ENCODE peak calls at places on chromosomes 6 and 20, in nine cellular contexts. S is WTC11, B is foreskin fibroblast, O is lower leg skin, P is tibial artery, Z is brain microvascular endothelial cell, W is transverse colon, J is heart left ventricle, N is pancreas. R is an unnamed sample.

GRCh38 chr6:111592726-111593515 is 12.8 kb downstream of the TRAF3IP2 start:
- DNase-seq in Z (no peak), W (no peak), S (no peak), J (no peak), O (no peak), N (no peak), P (no peak), B (no peak), R (no peak)

GRCh38 chr6:139625998-139626975 is 251.8 kb upstream of the CITED2 start:
- DNase-seq in J (no peak), S (no peak), Z (no peak), W (no peak), P (peak), N (no peak), O (peak), B (peak), R (no peak)

GRCh38 chr6:82248233-82248735 is 740 bp upstream of the IBTK start:
- DNase-seq in P (no peak), W (peak), Z (peak), O (no peak), J (no peak), B (peak), N (no peak), S (no peak), R (peak)

GRCh38 chr6:81938014-81938761 is 185.7 kb upstream of the TENT5A start:
- DNase-seq in J (no peak), Z (peak), B (peak), N (no peak), S (no peak), O (no peak), W (no peak), P (no peak), R (no peak)

GRCh38 chr6:56900784-56901183 is 54.1 kb upstream of the BEND6 start:
- DNase-seq in Z (no peak), S (no peak), N (no peak), B (no peak), P (no peak), W (no peak), J (no peak), O (no peak), R (no peak)

GRCh38 chr6:39887692-39888450 is 46.4 kb downstream of the MOCS1 start:
- DNase-seq in S (no peak), J (peak), N (no peak), B (peak), Z (peak), W (peak), P (peak), O (peak), R (no peak)

GRCh38 chr20:62590301-62591121 is 51.8 kb upstream of the SLCO4A1 start:
- DNase-seq in W (no peak), O (no peak), P (peak), S (no peak), Z (peak), N (no peak), B (peak), J (no peak), R (no peak)

GRCh38 chr20:4153251-4153650 is 137.9 kb upstream of the RNF24 start:
- DNase-seq in W (peak), Z (no peak), J (no peak), B (no peak), S (no peak), N (peak), P (peak), O (no peak), R (no peak)

GRCh38 chr6:73565767-73566485 is 45.1 kb upstream of the EEF1A1 start:
- DNase-seq in S (peak), Z (peak), B (no peak), P (no peak), O (no peak), N (no peak), W (no peak), J (no peak), R (no peak)

GRCh38 chr6:40398034-40398679 is 189.0 kb downstream of the LRFN2 start:
- DNase-seq in J (no peak), O (no peak), W (no peak), N (no peak), S (no peak), B (no peak), Z (no peak), P (no peak), R (no peak)

GRCh38 chr20:46073443-46073842 is 16.3 kb downstream of the NCOA5 start:
- DNase-seq in P (no peak), B (no peak), W (no peak), O (no peak), S (no peak), N (no peak), J (no peak), Z (no peak), R (no peak)

GRCh38 chr20:6295026-6295425 is 172.2 kb upstream of the FERMT1 start:
- DNase-seq in O (no peak), N (no peak), P (no peak), Z (no peak), W (no peak), J (no peak), B (no peak), S (no peak), R (no peak)

GRCh38 chr6:27138837-27139752 is 108.4 kb upstream of the PRSS16 start:
- DNase-seq in S (peak), B (peak), O (no peak), P (no peak), W (peak), J (peak), Z (peak), N (no peak), R (peak)

GRCh38 chr6:116456927-116457326 is 4.2 kb upstream of the CALHM6 start:
- DNase-seq in O (no peak), Z (no peak), S (no peak), J (no peak), W (no peak), P (no peak), B (no peak), N (no peak), R (no peak)

GRCh38 chr20:43723194-43723593 is 3.6 kb downstream of the GTSF1L start:
- DNase-seq in O (no peak), Z (no peak), P (no peak), N (no peak), W (no peak), B (no peak), S (no peak), J (no peak), R (no peak)

GRCh38 chr20:3071610-3072529 is at the start of gene OXT:
- DNase-seq in B (no peak), Z (no peak), P (no peak), N (no peak), O (no peak), S (peak), W (peak), J (peak), R (peak)

GRCh38 chr6:149289966-149290365 is 27.5 kb upstream of the TAB2 start:
- DNase-seq in B (no peak), N (no peak), S (no peak), P (no peak), J (no peak), O (no peak), Z (no peak), W (no peak), R (no peak)

GRCh38 chr20:5008743-5009142 is 7.4 kb upstream of the SLC23A2 start:
- DNase-seq in S (no peak), N (no peak), Z (no peak), B (no peak), O (no peak), J (no peak), P (no peak), W (no peak), R (no peak)

GRCh38 chr6:6758915-6759654 is 170.6 kb downstream of the LY86 start:
- DNase-seq in J (peak), P (peak), B (peak), S (peak), Z (peak), N (peak), W (peak), O (peak), R (peak)

GRCh38 chr6:43009124-43009523 is 4.6 kb downstream of the MEA1 start:
- DNase-seq in B (no peak), N (no peak), Z (peak), S (peak), O (no peak), P (no peak), J (peak), W (no peak), R (peak)

GRCh38 chr6:138550346-138550767 is 51.1 kb upstream of the NHSL1 start:
- DNase-seq in W (peak), O (no peak), P (no peak), B (no peak), N (no peak), Z (no peak), J (no peak), S (no peak), R (no peak)

GRCh38 chr20:41009960-41010359 is 18.7 kb upstream of the TOP1 start:
- DNase-seq in O (no peak), W (no peak), B (no peak), P (no peak), S (no peak), Z (peak), J (no peak), N (no peak), R (no peak)

GRCh38 chr6:121482004-121482693 is 46.7 kb downstream of the GJA1 start:
- DNase-seq in S (no peak), W (no peak), P (no peak), N (no peak), B (peak), O (no peak), J (no peak), Z (peak), R (no peak)

GRCh38 chr6:121848523-121849255 is 413.2 kb downstream of the GJA1 start:
- DNase-seq in P (no peak), O (no peak), S (no peak), Z (no peak), N (no peak), B (no peak), J (no peak), W (no peak), R (no peak)

GRCh38 chr6:72595812-72596211 is 26.1 kb upstream of the KCNQ5 start:
- DNase-seq in J (no peak), B (no peak), O (no peak), S (no peak), P (no peak), W (no peak), Z (no peak), N (no peak), R (no peak)

GRCh38 chr20:21504323-21504722 is 9.5 kb downstream of the NKX2-2 start:
- DNase-seq in J (no peak), O (no peak), B (no peak), Z (no peak), S (no peak), W (no peak), N (no peak), P (no peak), R (no peak)

GRCh38 chr6:125835221-125835744 is 44.5 kb downstream of the NCOA7 start:
- DNase-seq in S (no peak), W (no peak), P (peak), J (no peak), Z (peak), O (no peak), B (no peak), N (no peak), R (no peak)

GRCh38 chr6:40359808-40360207 is 227.4 kb downstream of the LRFN2 start:
- DNase-seq in J (peak), S (peak), W (no peak), N (no peak), Z (no peak), P (no peak), B (no peak), O (no peak), R (no peak)

GRCh38 chr6:169288591-169288990 is 34.9 kb upstream of the THBS2 start:
- DNase-seq in N (no peak), S (no peak), O (no peak), J (no peak), B (peak), Z (peak), W (no peak), P (peak), R (no peak)

GRCh38 chr6:33392168-33392947 is 735 bp downstream of the KIFC1 start:
- DNase-seq in B (no peak), Z (no peak), P (no peak), O (no peak), J (no peak), N (no peak), S (no peak), W (no peak), R (no peak)

GRCh38 chr20:41352106-41352505 is 11.5 kb downstream of the LPIN3 start:
- DNase-seq in P (no peak), S (no peak), B (no peak), W (no peak), Z (no peak), N (no peak), J (no peak), O (no peak), R (no peak)

GRCh38 chr6:150894191-150894744 is 28.8 kb downstream of the MTHFD1L start:
- DNase-seq in N (no peak), J (no peak), P (no peak), Z (no peak), B (no peak), W (no peak), O (no peak), S (no peak), R (no peak)

GRCh38 chr20:51542894-51543788 is 622 bp upstream of the NFATC2 start:
- DNase-seq in W (peak), N (peak), S (no peak), Z (no peak), O (no peak), J (no peak), B (no peak), P (no peak), R (no peak)

GRCh38 chr20:56453347-56453746 is 15.1 kb upstream of the RTF2 start:
- DNase-seq in B (no peak), W (no peak), N (no peak), S (no peak), P (no peak), J (no peak), Z (no peak), O (no peak), R (no peak)

GRCh38 chr6:44681782-44682181 is 294.3 kb downstream of the CDC5L start:
- DNase-seq in J (no peak), P (no peak), N (no peak), W (no peak), B (no peak), Z (peak), O (no peak), S (no peak), R (no peak)

GRCh38 chr6:44679906-44680698 is 292.6 kb downstream of the CDC5L start:
- DNase-seq in Z (no peak), J (no peak), O (no peak), P (no peak), N (no peak), S (no peak), W (no peak), B (no peak), R (no peak)

GRCh38 chr6:44682987-44683779 is 295.7 kb downstream of the CDC5L start:
- DNase-seq in N (no peak), W (no peak), J (no peak), P (no peak), O (no peak), B (no peak), Z (no peak), S (no peak), R (no peak)

GRCh38 chr6:44685213-44685612 is 297.7 kb downstream of the CDC5L start:
- DNase-seq in N (no peak), W (no peak), S (no peak), P (no peak), O (no peak), J (no peak), Z (no peak), B (no peak), R (no peak)

DNA sequence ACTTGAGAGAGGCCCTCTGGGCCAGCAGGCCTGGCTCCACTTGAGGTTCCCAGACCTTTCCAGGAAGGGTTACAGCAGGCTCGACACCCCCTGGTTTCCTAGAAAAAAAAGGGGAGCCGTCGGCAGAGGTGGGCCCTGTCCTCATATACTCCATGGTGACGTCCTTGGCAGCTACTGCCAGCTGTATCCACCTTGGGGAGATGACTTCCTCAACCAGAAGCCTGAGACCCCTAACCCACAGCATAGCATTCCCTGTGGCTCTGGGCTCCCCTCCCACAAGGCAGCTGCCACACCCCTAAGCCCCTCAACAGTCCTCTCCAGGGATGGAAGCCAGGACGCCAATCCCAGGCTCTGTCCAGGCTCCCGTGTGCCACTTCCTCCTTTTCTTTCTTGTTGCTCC is 294.8 kb downstream of the CDC5L start:
- DNase-seq in W (no peak), B (no peak), S (no peak), O (no peak), Z (no peak), J (no peak), P (no peak), N (no peak), R (no peak)
- TF ChIP-seq CTCF in W (no peak), B (no peak), S (no peak), O (no peak), Z (no peak), J (no peak), P (no peak), N (no peak), R (no peak)

GRCh38 chr6:4844108-4844507 is 67.9 kb downstream of the CDYL start:
- DNase-seq in N (no peak), B (no peak), Z (no peak), O (no peak), W (no peak), J (no peak), P (no peak), S (peak), R (peak)
- TF ChIP-seq CTCF in N (no peak), B (no peak), Z (peak), O (no peak), W (peak), J (peak), P (no peak), S (peak), R (peak)

GRCh38 chr6:95133578-95133977 is 443.8 kb upstream of the MANEA start:
- DNase-seq in P (no peak), J (no peak), B (no peak), O (no peak), Z (no peak), W (no peak), N (no peak), S (no peak), R (no peak)
- TF ChIP-seq CTCF in P (no peak), J (no peak), B (no peak), O (no peak), Z (peak), W (no peak), N (no peak), S (no peak), R (no peak)

DNA sequence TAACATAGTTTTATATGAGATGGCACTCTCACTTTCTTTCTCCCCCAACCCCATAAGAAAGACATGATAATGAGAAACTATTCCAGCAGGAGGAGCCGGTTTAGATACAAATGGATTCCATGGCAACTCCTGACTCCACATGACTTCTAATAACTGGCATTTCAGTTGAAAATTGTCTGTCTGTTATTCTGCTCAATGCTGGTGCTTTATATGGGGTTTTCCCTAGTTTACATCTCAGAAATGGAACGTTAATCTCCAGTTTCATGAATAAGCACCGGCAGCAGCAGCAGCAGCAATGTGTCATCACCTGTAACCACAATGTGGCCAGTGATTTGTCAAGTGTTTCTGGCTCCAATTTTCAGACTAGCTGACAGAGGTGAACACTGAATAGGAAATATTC is 8.0 kb upstream of the SIM1 start:
- DNase-seq in B (peak), J (no peak), N (no peak), S (no peak), W (no peak), O (no peak), Z (peak), P (no peak), R (peak)
- TF ChIP-seq CTCF in B (no peak), J (no peak), N (no peak), S (no peak), W (no peak), O (no peak), Z (peak), P (no peak), R (no peak)

GRCh38 chr6:23637296-23637695 is 488.7 kb upstream of the NRSN1 start:
- DNase-seq in W (no peak), S (no peak), Z (no peak), N (no peak), B (no peak), O (no peak), P (no peak), J (no peak), R (no peak)
- TF ChIP-seq CTCF in W (no peak), S (no peak), Z (no peak), N (no peak), B (no peak), O (no peak), P (no peak), J (no peak), R (no peak)

GRCh38 chr20:59559024-59559817 is 45.1 kb upstream of the PHACTR3 start:
- DNase-seq in N (no peak), W (no peak), Z (no peak), O (no peak), B (no peak), J (no peak), P (no peak), S (no peak), R (no peak)

GRCh38 chr20:59559863-59560262 is 44.5 kb upstream of the PHACTR3 start:
- DNase-seq in S (no peak), Z (no peak), B (no peak), N (no peak), J (no peak), W (no peak), O (no peak), P (no peak), R (no peak)

GRCh38 chr20:59561228-59561605 is 43.1 kb upstream of the PHACTR3 start:
- DNase-seq in J (no peak), S (no peak), P (no peak), W (no peak), O (no peak), Z (no peak), B (no peak), N (no peak), R (no peak)

GRCh38 chr20:59561614-59562277 is 42.6 kb upstream of the PHACTR3 start:
- DNase-seq in O (no peak), J (no peak), B (no peak), Z (no peak), P (no peak), S (no peak), W (no peak), N (no peak), R (no peak)

GRCh38 chr20:59560588-59561227 is 43.6 kb upstream of the PHACTR3 start:
- DNase-seq in W (no peak), P (no peak), N (no peak), O (no peak), J (no peak), Z (peak), B (no peak), S (no peak), R (no peak)
- TF ChIP-seq CTCF in W (peak), P (no peak), N (peak), O (no peak), J (peak), Z (peak), B (peak), S (peak), R (peak)

GRCh38 chr6:11232177-11232967 is at the start of gene NEDD9:
- DNase-seq in N (peak), P (peak), J (peak), O (peak), B (peak), S (peak), Z (peak), W (peak), R (peak)
- TF ChIP-seq CTCF in N (no peak), P (no peak), J (no peak), O (no peak), B (no peak), S (no peak), Z (no peak), W (no peak), R (no peak)

DNA sequence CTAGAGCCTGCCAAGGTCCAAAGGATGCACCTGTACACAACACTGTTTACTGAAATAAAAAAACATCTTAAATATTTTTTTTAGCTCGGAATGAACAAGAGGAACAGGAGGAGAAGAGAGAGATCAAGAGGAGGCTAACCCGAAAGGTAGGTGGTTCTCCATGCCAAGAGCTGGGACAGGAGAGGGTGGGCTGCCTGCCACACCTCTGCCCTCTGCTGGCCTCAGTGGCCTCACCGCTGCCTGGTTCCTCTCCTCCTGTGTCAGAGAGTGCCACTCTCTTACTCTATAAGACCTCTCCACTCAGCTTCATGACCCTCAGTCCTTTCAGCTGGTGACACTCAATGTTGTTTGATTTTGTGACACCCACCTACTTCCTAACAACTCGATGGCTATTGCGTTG is 50.2 kb downstream of the TBC1D7 start:
- DNase-seq in B (no peak), N (no peak), J (no peak), S (peak), O (no peak), W (no peak), P (no peak), Z (no peak), R (peak)
- TF ChIP-seq CTCF in B (peak), N (no peak), J (no peak), S (peak), O (no peak), W (no peak), P (no peak), Z (no peak), R (peak)

GRCh38 chr6:4805553-4806307 is 29.5 kb downstream of the CDYL start:
- DNase-seq in O (peak), W (peak), B (peak), J (peak), Z (no peak), S (peak), N (peak), P (peak), R (peak)
- TF ChIP-seq CTCF in O (no peak), W (peak), B (peak), J (peak), Z (peak), S (peak), N (peak), P (peak), R (peak)